ENCODE peak calls at places on chromosomes 1 and 21, in eight cellular contexts. Y is astrocyte of the spinal cord, E is Calu3, I is WTC11, N is neural progenitor cell, T is uterus, O is neural crest cell, X is B cell. C is an unnamed sample.

GRCh38 chr1:18282851-18283600 is 175.4 kb downstream of the IGSF21 start:
- DNase-seq in O (no peak), N (peak; percentile 43), Y (no peak), T (no peak), I (peak; percentile 83), X (no peak), E (no peak), C (no peak)

GRCh38 chr1:31648190-31648589 is 3.5 kb upstream of the PEF1 start:
- DNase-seq in O (no peak), T (no peak), E (no peak), N (no peak), Y (no peak), X (no peak), I (no peak), C (no peak)

GRCh38 chr1:27388337-27389005 is 4.0 kb upstream of the GPR3 start:
- DNase-seq in N (peak; percentile 77), T (peak; percentile 74), I (peak; percentile 91), X (peak; percentile 72), E (peak; percentile 80), O (peak; percentile 47), Y (no peak), C (no peak)

GRCh38 chr1:10651793-10652192 is 144.7 kb downstream of the CASZ1 start:
- DNase-seq in O (no peak), Y (no peak), E (no peak), N (no peak), X (no peak), I (peak; percentile 78), T (no peak), C (no peak)

GRCh38 chr1:91400133-91400725 is 4.4 kb downstream of the HFM1 start:
- DNase-seq in O (no peak), I (peak; percentile 28), X (no peak), N (peak; percentile 10), E (no peak), T (no peak), Y (no peak), C (no peak)

GRCh38 chr1:150288382-150288781 is 5.3 kb upstream of the MRPS21 start:
- DNase-seq in X (no peak), I (no peak), E (no peak), Y (no peak), O (no peak), N (no peak), T (no peak), C (no peak)

GRCh38 chr1:228361314-228362140 is 45.1 kb downstream of the TRIM11 start:
- DNase-seq in X (no peak), E (no peak), I (peak; percentile 8), Y (no peak), O (no peak), T (no peak), N (no peak), C (no peak)

GRCh38 chr1:115838426-115838804 is 2.5 kb downstream of the NHLH2 start:
- DNase-seq in Y (no peak), E (no peak), I (peak; percentile 41), X (no peak), O (no peak), N (peak; percentile 33), T (no peak), C (peak; percentile 46)

GRCh38 chr1:27290586-27290985 is 31.4 kb upstream of the TMEM222 start:
- DNase-seq in X (no peak), N (no peak), O (no peak), Y (no peak), T (no peak), I (no peak), E (no peak), C (no peak)

GRCh38 chr21:41602511-41602910 is 94.6 kb upstream of the TMPRSS2 start:
- DNase-seq in T (no peak), O (no peak), I (no peak), Y (no peak), N (no peak), X (no peak), E (no peak), C (no peak)

GRCh38 chr1:242467556-242468145 is 56.8 kb downstream of the PLD5 start:
- DNase-seq in O (peak; percentile 59), E (peak; percentile 74), Y (peak; percentile 57), I (peak; percentile 69), N (peak; percentile 86), X (peak; percentile 40), T (peak; percentile 58), C (no peak)

GRCh38 chr1:174964261-174964984 is 35.3 kb upstream of the CACYBP start:
- DNase-seq in Y (no peak), N (no peak), O (no peak), X (no peak), E (peak; percentile 21), I (no peak), T (no peak), C (no peak)

GRCh38 chr1:225762002-225762441 is 15.6 kb upstream of the SRP9 start:
- DNase-seq in O (no peak), E (no peak), Y (peak; percentile 66), X (no peak), T (no peak), N (no peak), I (no peak), C (no peak)

GRCh38 chr1:94686882-94687281 is 133.3 kb upstream of the SLC44A3 start:
- DNase-seq in Y (no peak), I (no peak), O (no peak), X (no peak), E (no peak), T (no peak), N (no peak), C (no peak)

GRCh38 chr1:79603862-79604261 is 597.3 kb upstream of the ADGRL4 start:
- DNase-seq in O (no peak), E (no peak), T (no peak), I (no peak), Y (peak; percentile 29), N (no peak), X (no peak), C (no peak)

GRCh38 chr1:179774033-179774432 is 30.9 kb downstream of the FAM163A start:
- DNase-seq in N (no peak), Y (no peak), T (no peak), O (no peak), X (no peak), I (no peak), E (no peak), C (no peak)

GRCh38 chr1:26408604-26409003 is 2.0 kb upstream of the LIN28A start:
- DNase-seq in I (peak; percentile 90), T (peak; percentile 54), Y (peak; percentile 74), O (peak; percentile 96), E (peak; percentile 69), X (peak; percentile 79), N (peak; percentile 92), C (peak; percentile 95)

GRCh38 chr1:167333114-167333513 is 112.4 kb downstream of the POU2F1 start:
- DNase-seq in N (no peak), E (no peak), Y (no peak), I (no peak), T (no peak), X (no peak), O (no peak), C (no peak)

GRCh38 chr1:165717918-165718515 is 19.7 kb upstream of the ALDH9A1 start:
- DNase-seq in Y (peak; percentile 70), E (peak; percentile 57), T (peak; percentile 19), X (peak; percentile 42), I (peak; percentile 55), N (peak; percentile 66), O (peak; percentile 32), C (no peak)
- TF ChIP-seq CTCF in Y (peak; percentile 87), E (peak; percentile 43), T (peak; percentile 45), X (peak; percentile 64), I (no peak), N (peak; percentile 74), O (peak; percentile 77), C (peak; percentile 53)

DNA sequence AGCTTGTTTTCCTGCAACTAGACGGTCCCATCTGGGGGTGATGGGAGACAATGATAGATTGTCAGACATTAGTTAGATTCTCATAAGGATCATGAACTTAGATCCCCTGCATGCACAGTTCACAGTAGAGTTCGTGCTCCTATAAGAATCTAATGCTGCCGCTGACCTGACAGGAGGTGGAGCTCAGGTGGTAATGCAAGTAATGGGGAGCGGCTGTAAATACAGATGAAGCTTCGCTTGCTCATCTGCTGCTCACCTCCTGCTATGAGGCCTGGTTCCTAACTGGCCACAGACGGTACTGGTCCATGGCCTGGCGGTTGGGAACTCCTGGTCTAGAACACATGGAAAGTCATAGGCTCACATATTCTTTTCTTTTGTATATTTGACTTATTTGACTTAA is 42.0 kb downstream of the NIBAN1 start:
- DNase-seq in N (no peak), T (no peak), O (no peak), Y (no peak), I (no peak), E (no peak), X (no peak), C (no peak)
- TF ChIP-seq CTCF in N (no peak), T (no peak), O (no peak), Y (no peak), I (no peak), E (no peak), X (no peak), C (no peak)

DNA sequence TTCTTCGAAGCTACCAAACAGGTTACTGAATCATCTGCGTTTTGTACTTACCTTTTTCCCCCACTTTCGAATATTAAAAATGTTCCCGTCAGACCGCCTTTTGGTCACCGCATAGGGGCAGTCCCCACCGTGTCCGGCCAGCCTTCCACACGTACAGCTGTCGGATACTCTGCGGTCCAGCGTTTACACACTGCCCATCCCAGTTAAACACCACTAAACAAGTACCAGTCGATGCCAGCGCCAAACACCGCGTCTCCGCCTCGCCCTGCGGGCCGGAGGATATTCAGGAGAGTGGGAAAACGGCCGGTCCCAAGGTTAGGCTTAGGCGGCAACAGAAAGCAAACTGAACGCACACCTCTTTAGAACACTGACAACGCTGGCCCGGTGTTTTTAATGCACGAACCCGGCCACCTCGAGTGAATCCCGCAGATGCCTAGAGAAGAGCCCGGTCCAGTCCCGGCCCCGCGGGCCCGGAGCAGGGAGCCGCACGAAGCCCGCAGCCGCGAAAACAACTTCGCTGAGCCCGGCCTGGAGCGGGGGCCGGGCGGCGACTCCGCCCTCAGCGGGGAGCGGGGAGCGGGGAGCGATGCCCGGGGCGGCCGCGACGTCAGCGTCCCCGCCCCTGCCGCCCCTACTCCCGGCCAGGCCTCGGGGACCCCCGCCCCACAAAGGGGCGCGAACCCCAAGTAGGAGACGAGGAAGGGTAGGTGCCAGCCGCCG is 730 bp upstream of the PHF13 start:
- DNase-seq in X (no peak), T (no peak), I (peak; percentile 50), O (peak; percentile 37), E (peak; percentile 49), Y (peak; percentile 47), N (peak; percentile 65), C (peak; percentile 61)
- TF ChIP-seq CTCF in X (no peak), T (no peak), I (no peak), O (no peak), E (no peak), Y (no peak), N (no peak), C (no peak)

DNA sequence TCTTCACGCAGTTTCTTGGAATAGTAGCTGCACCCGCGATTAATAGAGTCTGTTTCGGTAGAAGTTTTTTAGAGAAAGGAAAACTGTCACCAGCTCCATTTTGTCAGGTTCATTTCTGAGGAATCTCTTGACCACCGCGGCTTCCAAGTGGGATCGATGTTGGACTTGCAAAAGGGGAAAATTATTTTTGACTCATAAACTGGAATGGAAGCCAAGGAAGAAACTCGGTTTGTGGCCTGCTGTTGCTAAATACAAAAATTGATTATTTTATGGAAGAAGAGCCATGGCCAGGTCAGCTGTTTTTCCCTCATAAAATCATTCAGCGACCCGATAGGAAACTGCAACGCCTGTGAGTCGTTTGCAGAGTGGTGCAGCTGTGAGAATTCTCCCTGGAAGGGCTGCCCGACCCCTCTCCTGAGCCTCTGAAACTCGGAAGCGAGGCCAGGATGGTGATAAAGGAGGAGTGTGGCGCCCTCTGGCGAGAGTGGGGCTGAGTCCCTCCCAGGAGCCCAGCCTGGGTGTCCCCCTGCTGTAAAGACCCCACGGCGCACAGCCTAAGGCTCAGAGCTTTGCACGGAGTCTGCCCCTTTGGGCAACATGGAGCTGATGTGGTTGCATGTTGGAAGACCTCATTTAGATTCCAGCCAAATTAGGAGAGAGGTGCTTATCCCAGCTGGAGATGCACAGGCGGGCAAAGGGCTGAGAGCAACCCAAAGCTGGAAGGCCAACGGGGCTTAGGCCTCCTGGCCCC is 83.6 kb upstream of the SLC25A33 start:
- DNase-seq in O (peak; percentile 82), E (peak; percentile 50), N (peak; percentile 93), Y (peak; percentile 59), T (peak; percentile 75), X (peak; percentile 83), I (peak; percentile 94), C (peak; percentile 75)
- TF ChIP-seq CTCF in O (peak; percentile 75), E (peak; percentile 45), N (peak; percentile 89), Y (peak; percentile 87), T (peak; percentile 74), X (peak; percentile 92), I (peak; percentile 59), C (peak; percentile 65)

C was measured in mesothelial cell of epicardium.